ENCODE peak calls at places on chromosome 11, in six cellular contexts. M, K, W, N, Q and A are unnamed samples.

GRCh38 chr11:105297463-105297862 is 157.9 kb upstream of the CARD18 start:
- DNase-seq in M (peak; percentile 53), K (no peak), N (peak; percentile 57), W (no peak), Q (no peak), A (no peak)

GRCh38 chr11:112761911-112762685 is 199.1 kb upstream of the NCAM1 start:
- DNase-seq in K (no peak), Q (no peak), M (no peak), W (peak; percentile 42), N (no peak), A (no peak)

GRCh38 chr11:117936973-117937372 is 7.8 kb upstream of the TMPRSS13 start:
- DNase-seq in N (no peak), Q (no peak), K (no peak), M (no peak), W (no peak), A (no peak)

GRCh38 chr11:83836883-83837654 is 550.9 kb upstream of the CCDC90B start:
- DNase-seq in Q (peak; percentile 47), N (peak; percentile 58), K (no peak), M (peak; percentile 50), W (peak; percentile 73), A (peak; percentile 53)

GRCh38 chr11:57778318-57779037 is 16.9 kb downstream of the CTNND1 start:
- DNase-seq in W (peak; percentile 94), Q (peak; percentile 76), K (peak; percentile 96), N (peak; percentile 99), M (peak; percentile 97), A (peak; percentile 64)

GRCh38 chr11:73414977-73415492 is 38.8 kb downstream of the RELT start:
- DNase-seq in M (peak; percentile 71), Q (no peak), N (no peak), W (no peak), K (no peak), A (no peak)

GRCh38 chr11:93606721-93607120 is 54.8 kb upstream of the CEP295 start:
- DNase-seq in N (peak; percentile 22), K (no peak), W (no peak), Q (no peak), M (no peak), A (no peak)

GRCh38 chr11:31106963-31107576 is 262.5 kb downstream of the DCDC1 start:
- DNase-seq in Q (peak; percentile 77), N (peak; percentile 56), W (no peak), M (peak; percentile 11), K (no peak), A (peak; percentile 81)

GRCh38 chr11:117929568-117930207 is 486 bp upstream of the TMPRSS13 start:
- DNase-seq in N (no peak), M (no peak), K (no peak), Q (no peak), W (no peak), A (no peak)

GRCh38 chr11:69485337-69486041 is 4.0 kb downstream of the LINC01488 start:
- DNase-seq in N (no peak), K (no peak), M (no peak), W (no peak), Q (no peak), A (no peak)

GRCh38 chr11:84780689-84781293 is 846.4 kb downstream of the DLG2 start:
- DNase-seq in Q (no peak), M (peak; percentile 38), W (no peak), K (no peak), N (peak; percentile 74), A (no peak)

GRCh38 chr11:67368621-67369020 is 4.8 kb downstream of the CLCF1 start:
- DNase-seq in W (no peak), M (no peak), Q (no peak), K (no peak), N (no peak), A (no peak)

GRCh38 chr11:45899086-45899447 is 8.0 kb downstream of the FREY1 start:
- DNase-seq in Q (no peak), N (no peak), M (no peak), W (no peak), K (no peak), A (no peak)

GRCh38 chr11:111001091-111001430 is 244.5 kb upstream of the POU2AF2 start:
- DNase-seq in N (no peak), Q (no peak), M (no peak), K (peak; percentile 74), W (no peak), A (no peak)

GRCh38 chr11:62573006-62573591 is 592 bp downstream of the EEF1G start:
- DNase-seq in N (no peak), Q (peak; percentile 22), W (peak; percentile 71), M (peak; percentile 27), K (no peak), A (peak; percentile 39)

GRCh38 chr11:118234833-118235232 is 10.0 kb upstream of the JAML start:
- DNase-seq in M (no peak), Q (no peak), N (no peak), K (no peak), W (no peak), A (no peak)

GRCh38 chr11:96338910-96339703 is 3.9 kb downstream of the MAML2 start:
- DNase-seq in N (peak; percentile 60), M (peak; percentile 87), W (peak; percentile 72), Q (no peak), K (no peak), A (no peak)

GRCh38 chr11:70483077-70483861 is 84.9 kb downstream of the CTTN start:
- DNase-seq in K (no peak), M (peak; percentile 56), W (no peak), N (peak; percentile 90), Q (peak; percentile 54), A (no peak)

GRCh38 chr11:130178441-130178971 is 18.9 kb downstream of the ST14 start:
- DNase-seq in N (no peak), M (no peak), W (no peak), Q (no peak), K (no peak), A (no peak)

GRCh38 chr11:61732705-61733104 is 19.7 kb upstream of the MYRF start:
- DNase-seq in N (peak; percentile 81), W (no peak), K (no peak), M (peak; percentile 79), Q (no peak), A (no peak)

GRCh38 chr11:119089319-119089718 is 4.6 kb downstream of the HMBS start:
- DNase-seq in W (no peak), K (no peak), M (no peak), N (no peak), Q (no peak), A (no peak)

GRCh38 chr11:114771172-114771571 is 92.8 kb downstream of the NXPE2 start:
- DNase-seq in Q (no peak), M (no peak), K (no peak), W (no peak), N (no peak), A (no peak)

GRCh38 chr11:114775849-114776621 is 97.7 kb downstream of the NXPE2 start:
- DNase-seq in W (no peak), N (no peak), M (no peak), K (no peak), Q (no peak), A (no peak)

GRCh38 chr11:114776956-114777355 is 98.6 kb downstream of the NXPE2 start:
- DNase-seq in M (no peak), Q (no peak), W (no peak), K (no peak), N (no peak), A (no peak)

GRCh38 chr11:114774599-114775365 is 96.5 kb downstream of the NXPE2 start:
- DNase-seq in N (peak; percentile 67), M (no peak), K (no peak), Q (peak; percentile 82), W (no peak), A (peak; percentile 76)

GRCh38 chr11:114773541-114774338 is 95.4 kb downstream of the NXPE2 start:
- DNase-seq in Q (no peak), K (no peak), N (no peak), W (no peak), M (no peak), A (no peak)
- TF ChIP-seq CTCF in Q (no peak), K (no peak), N (no peak), W (no peak), M (no peak), A (no peak)

GRCh38 chr11:1744137-1744878 is 6.1 kb downstream of the IFITM10 start:
- DNase-seq in M (no peak), K (no peak), Q (no peak), N (no peak), W (no peak), A (no peak)
- TF ChIP-seq CTCF in M (no peak), K (no peak), Q (no peak), N (no peak), W (no peak), A (no peak)

GRCh38 chr11:17721242-17721999 is 2.0 kb downstream of the MYOD1 start:
- DNase-seq in K (no peak), Q (no peak), M (no peak), W (no peak), N (no peak), A (peak; percentile 46)

GRCh38 chr11:17719028-17719939 is at the start of gene MYOD1:
- DNase-seq in W (peak; percentile 63), Q (no peak), N (no peak), K (no peak), M (no peak), A (peak; percentile 65)

GRCh38 chr11:17720796-17721171 is 1.4 kb downstream of the MYOD1 start:
- DNase-seq in M (no peak), Q (no peak), W (no peak), N (no peak), K (no peak), A (no peak)

GRCh38 chr11:17718510-17718962 is 835 bp upstream of the MYOD1 start:
- DNase-seq in K (no peak), W (no peak), N (no peak), Q (no peak), M (no peak), A (no peak)

DNA sequence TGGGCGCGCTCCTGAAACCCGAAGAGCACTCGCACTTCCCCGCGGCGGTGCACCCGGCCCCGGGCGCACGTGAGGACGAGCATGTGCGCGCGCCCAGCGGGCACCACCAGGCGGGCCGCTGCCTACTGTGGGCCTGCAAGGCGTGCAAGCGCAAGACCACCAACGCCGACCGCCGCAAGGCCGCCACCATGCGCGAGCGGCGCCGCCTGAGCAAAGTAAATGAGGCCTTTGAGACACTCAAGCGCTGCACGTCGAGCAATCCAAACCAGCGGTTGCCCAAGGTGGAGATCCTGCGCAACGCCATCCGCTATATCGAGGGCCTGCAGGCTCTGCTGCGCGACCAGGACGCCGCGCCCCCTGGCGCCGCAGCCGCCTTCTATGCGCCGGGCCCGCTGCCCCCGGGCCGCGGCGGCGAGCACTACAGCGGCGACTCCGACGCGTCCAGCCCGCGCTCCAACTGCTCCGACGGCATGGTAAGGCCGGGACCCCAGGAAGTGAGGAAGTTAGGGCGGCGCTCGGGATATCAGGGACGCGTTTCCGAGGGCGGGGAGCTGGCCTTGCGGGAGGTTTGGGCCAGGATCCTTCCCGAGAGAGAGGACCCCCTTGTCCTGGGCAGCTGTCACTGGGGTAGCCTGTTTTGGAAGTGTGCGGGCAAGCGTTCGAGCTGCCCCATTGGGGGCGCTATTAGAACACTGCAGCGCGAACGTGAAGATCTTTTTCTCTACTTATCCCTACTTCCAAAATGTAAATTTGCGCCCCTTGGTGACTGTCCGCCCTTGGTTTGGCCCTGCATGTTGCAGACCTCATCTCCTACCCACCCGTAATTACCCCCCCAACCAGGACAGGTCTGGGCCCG is 797 bp downstream of the MYOD1 start:
- DNase-seq in Q (peak; percentile 65), K (no peak), W (no peak), M (no peak), N (no peak), A (peak; percentile 68)
- TF ChIP-seq CTCF in Q (peak; percentile 21), K (no peak), W (no peak), M (no peak), N (peak; percentile 45), A (peak; percentile 18)

DNA sequence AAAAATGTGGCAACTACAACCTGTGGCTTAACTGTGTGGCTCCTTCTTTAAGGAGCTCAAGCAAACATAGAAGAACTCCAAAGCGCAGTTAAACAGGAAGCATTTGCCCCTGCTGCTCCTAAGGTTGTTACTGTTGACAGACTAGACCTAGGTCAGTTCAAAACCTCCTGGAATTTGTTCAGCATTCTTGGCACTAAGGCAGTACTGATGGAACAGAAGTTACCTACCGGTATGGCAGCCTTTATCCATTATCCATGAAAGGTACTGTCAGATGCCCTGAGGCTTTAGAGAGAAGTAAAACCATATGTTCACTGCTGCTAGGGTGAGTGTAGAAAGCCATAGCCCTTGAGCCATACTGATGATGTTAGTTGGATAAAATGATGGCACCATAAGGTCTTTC is 916.5 kb upstream of the FAT3 start:
- DNase-seq in W (no peak), K (no peak), M (no peak), N (no peak), Q (no peak), A (no peak)
- TF ChIP-seq CTCF in W (no peak), K (no peak), M (no peak), N (no peak), Q (no peak), A (no peak)